ENCODE peak calls at places on chromosomes 11 and 22, in four cellular contexts. K is HT1080, E is NCI-H1048, Q is natural killer cell. P is an unnamed sample.

GRCh38 chr22:49154433-49154832 is 673.2 kb downstream of the BRD1 start:
- DNase-seq in K (no peak), E (no peak), Q (no peak), P (no peak)

GRCh38 chr22:29309332-29310064 is 3.0 kb downstream of the GAS2L1 start:
- DNase-seq in K (peak), E (no peak), Q (no peak), P (no peak)

GRCh38 chr11:19892387-19892786 is 179.8 kb downstream of the NAV2 start:
- DNase-seq in K (peak), E (no peak), Q (no peak), P (no peak)

GRCh38 chr11:110069158-110069737 is 23.9 kb upstream of the ZC3H12C start:
- DNase-seq in K (peak), E (no peak), Q (no peak), P (no peak)

GRCh38 chr11:72753341-72754148 is 1.3 kb upstream of the ARAP1 start:
- DNase-seq in K (peak), E (no peak), Q (no peak), P (no peak)

GRCh38 chr11:60897496-60897895 is 8.9 kb downstream of the PRPF19 start:
- DNase-seq in K (no peak), E (no peak), Q (no peak), P (no peak)

GRCh38 chr11:102883132-102883531 is 8.3 kb upstream of the MMP12 start:
- DNase-seq in K (peak), E (no peak), Q (no peak), P (no peak)

GRCh38 chr11:112082729-112083128 is 3.8 kb downstream of the TIMM8B start:
- DNase-seq in K (peak), E (no peak), Q (no peak), P (no peak)

GRCh38 chr11:70531281-70532065 is 133.1 kb downstream of the CTTN start:
- DNase-seq in K (no peak), E (no peak), Q (no peak), P (no peak)